ENCODE peak calls at places on chromosomes 5 and 9, in nine cellular contexts. One of them, this sample, is unnamed. For H3K36me3 and H3K27me3, the result is how much of the 10 kb centered on the place peaks cover.

GRCh38 chr9:129176786-129177442 is 1.1 kb downstream of the IER5L start:
- DNase-seq in aorta: peak
- DNase-seq in esophagus squamous epithelium: no peak
- DNase-seq in H7: peak
- DNase-seq in stomach: no peak
- DNase-seq in brain microvascular endothelial cell: peak
- DNase-seq in WERI-Rb-1: peak
- DNase-seq in left ventricle myocardium inferior: peak
- DNase-seq in gastrocnemius medialis: no peak
- DNase-seq in this sample: no peak

GRCh38 chr9:135582966-135583685 is 21.6 kb downstream of the PAEP start:
- DNase-seq in aorta: no peak
- DNase-seq in esophagus squamous epithelium: no peak
- DNase-seq in H7: peak
- DNase-seq in stomach: peak
- DNase-seq in brain microvascular endothelial cell: no peak
- DNase-seq in WERI-Rb-1: no peak
- DNase-seq in left ventricle myocardium inferior: no peak
- DNase-seq in gastrocnemius medialis: no peak
- DNase-seq in this sample: no peak

GRCh38 chr5:124236366-124237231 is 509.8 kb downstream of the ZNF608 start:
- DNase-seq in aorta: no peak
- DNase-seq in esophagus squamous epithelium: no peak
- DNase-seq in H7: no peak
- DNase-seq in stomach: no peak
- DNase-seq in brain microvascular endothelial cell: no peak
- DNase-seq in WERI-Rb-1: no peak
- DNase-seq in left ventricle myocardium inferior: no peak
- DNase-seq in gastrocnemius medialis: no peak
- DNase-seq in this sample: peak

GRCh38 chr9:73911814-73912213 is 585.3 kb upstream of the RORB start:
- DNase-seq in aorta: no peak
- DNase-seq in esophagus squamous epithelium: no peak
- DNase-seq in H7: no peak
- DNase-seq in stomach: no peak
- DNase-seq in brain microvascular endothelial cell: no peak
- DNase-seq in WERI-Rb-1: no peak
- DNase-seq in left ventricle myocardium inferior: no peak
- DNase-seq in gastrocnemius medialis: no peak
- DNase-seq in this sample: no peak

GRCh38 chr9:133794006-133794760 is 56.0 kb upstream of the SARDH start:
- DNase-seq in aorta: no peak
- DNase-seq in esophagus squamous epithelium: no peak
- DNase-seq in H7: peak
- DNase-seq in stomach: no peak
- DNase-seq in brain microvascular endothelial cell: no peak
- DNase-seq in WERI-Rb-1: peak
- DNase-seq in left ventricle myocardium inferior: no peak
- DNase-seq in gastrocnemius medialis: no peak
- DNase-seq in this sample: no peak

GRCh38 chr9:5976668-5977397 is 38.6 kb downstream of the RANBP6 start:
- DNase-seq in aorta: no peak
- DNase-seq in esophagus squamous epithelium: no peak
- DNase-seq in H7: no peak
- DNase-seq in stomach: no peak
- DNase-seq in brain microvascular endothelial cell: no peak
- DNase-seq in WERI-Rb-1: no peak
- DNase-seq in left ventricle myocardium inferior: no peak
- DNase-seq in gastrocnemius medialis: no peak
- DNase-seq in this sample: no peak

GRCh38 chr5:171481791-171482536 is 62.5 kb downstream of the FGF18 start:
- DNase-seq in aorta: peak
- DNase-seq in esophagus squamous epithelium: no peak
- DNase-seq in H7: peak
- DNase-seq in stomach: no peak
- DNase-seq in brain microvascular endothelial cell: no peak
- DNase-seq in WERI-Rb-1: no peak
- DNase-seq in left ventricle myocardium inferior: peak
- DNase-seq in gastrocnemius medialis: no peak
- DNase-seq in this sample: no peak

GRCh38 chr5:143913008-143913752 is 101.2 kb downstream of the HMHB1 start:
- DNase-seq in aorta: no peak
- DNase-seq in esophagus squamous epithelium: no peak
- DNase-seq in H7: no peak
- DNase-seq in stomach: no peak
- DNase-seq in brain microvascular endothelial cell: peak
- DNase-seq in WERI-Rb-1: no peak
- DNase-seq in left ventricle myocardium inferior: no peak
- DNase-seq in gastrocnemius medialis: no peak
- DNase-seq in this sample: peak

GRCh38 chr9:68860423-68860822 is 153.5 kb downstream of the PRKACG start:
- DNase-seq in aorta: no peak
- DNase-seq in esophagus squamous epithelium: no peak
- DNase-seq in H7: no peak
- DNase-seq in stomach: no peak
- DNase-seq in brain microvascular endothelial cell: no peak
- DNase-seq in WERI-Rb-1: no peak
- DNase-seq in left ventricle myocardium inferior: no peak
- DNase-seq in gastrocnemius medialis: no peak
- DNase-seq in this sample: no peak

GRCh38 chr5:52867809-52868208 is 80.1 kb downstream of the ITGA1 start:
- DNase-seq in aorta: no peak
- DNase-seq in esophagus squamous epithelium: no peak
- DNase-seq in H7: no peak
- DNase-seq in stomach: no peak
- DNase-seq in brain microvascular endothelial cell: peak
- DNase-seq in WERI-Rb-1: no peak
- DNase-seq in left ventricle myocardium inferior: no peak
- DNase-seq in gastrocnemius medialis: no peak
- DNase-seq in this sample: peak

GRCh38 chr9:19429590-19429989 is 20.8 kb downstream of the ACER2 start:
- DNase-seq in aorta: no peak
- DNase-seq in esophagus squamous epithelium: no peak
- DNase-seq in H7: no peak
- DNase-seq in stomach: no peak
- DNase-seq in brain microvascular endothelial cell: no peak
- DNase-seq in WERI-Rb-1: no peak
- DNase-seq in left ventricle myocardium inferior: no peak
- DNase-seq in gastrocnemius medialis: no peak
- DNase-seq in this sample: no peak

GRCh38 chr9:91416086-91416712 is 7.4 kb downstream of the NFIL3 start:
- DNase-seq in aorta: no peak
- DNase-seq in esophagus squamous epithelium: no peak
- DNase-seq in H7: no peak
- DNase-seq in stomach: no peak
- DNase-seq in brain microvascular endothelial cell: no peak
- DNase-seq in WERI-Rb-1: peak
- DNase-seq in left ventricle myocardium inferior: no peak
- DNase-seq in gastrocnemius medialis: no peak
- DNase-seq in this sample: peak

GRCh38 chr5:61534481-61535267 is 202.6 kb downstream of the ZSWIM6 start:
- DNase-seq in aorta: no peak
- DNase-seq in esophagus squamous epithelium: no peak
- DNase-seq in H7: no peak
- DNase-seq in stomach: no peak
- DNase-seq in brain microvascular endothelial cell: no peak
- DNase-seq in WERI-Rb-1: no peak
- DNase-seq in left ventricle myocardium inferior: no peak
- DNase-seq in gastrocnemius medialis: no peak
- DNase-seq in this sample: no peak

GRCh38 chr9:36049408-36049807 is 12.7 kb downstream of the RECK start:
- DNase-seq in aorta: no peak
- DNase-seq in esophagus squamous epithelium: no peak
- DNase-seq in H7: peak
- DNase-seq in stomach: no peak
- DNase-seq in brain microvascular endothelial cell: no peak
- DNase-seq in WERI-Rb-1: no peak
- DNase-seq in left ventricle myocardium inferior: no peak
- DNase-seq in gastrocnemius medialis: no peak
- DNase-seq in this sample: no peak

GRCh38 chr5:638501-639252 is 26.5 kb downstream of the CEP72 start:
- DNase-seq in aorta: peak
- DNase-seq in esophagus squamous epithelium: no peak
- DNase-seq in H7: no peak
- DNase-seq in stomach: no peak
- DNase-seq in brain microvascular endothelial cell: no peak
- DNase-seq in WERI-Rb-1: peak
- DNase-seq in left ventricle myocardium inferior: no peak
- DNase-seq in gastrocnemius medialis: no peak
- DNase-seq in this sample: no peak
- H3K36me3 ChIP-seq in aorta: under half
- H3K36me3 ChIP-seq in esophagus squamous epithelium: under half
- H3K36me3 ChIP-seq in H7: under half
- H3K36me3 ChIP-seq in stomach: half or more
- H3K36me3 ChIP-seq in brain microvascular endothelial cell: under half
- H3K36me3 ChIP-seq in WERI-Rb-1: half or more
- H3K36me3 ChIP-seq in left ventricle myocardium inferior: half or more
- H3K36me3 ChIP-seq in gastrocnemius medialis: under half
- H3K36me3 ChIP-seq in this sample: under half

GRCh38 chr5:66851306-66851705 is 255.1 kb downstream of the MAST4 start:
- DNase-seq in aorta: no peak
- DNase-seq in esophagus squamous epithelium: no peak
- DNase-seq in H7: no peak
- DNase-seq in stomach: no peak
- DNase-seq in brain microvascular endothelial cell: no peak
- DNase-seq in WERI-Rb-1: no peak
- DNase-seq in left ventricle myocardium inferior: no peak
- DNase-seq in gastrocnemius medialis: no peak
- DNase-seq in this sample: peak
- H3K27me3 ChIP-seq in aorta: under half
- H3K27me3 ChIP-seq in esophagus squamous epithelium: under half
- H3K27me3 ChIP-seq in H7: under half
- H3K27me3 ChIP-seq in stomach: under half
- H3K27me3 ChIP-seq in brain microvascular endothelial cell: under half
- H3K27me3 ChIP-seq in WERI-Rb-1: under half
- H3K27me3 ChIP-seq in left ventricle myocardium inferior: under half
- H3K27me3 ChIP-seq in gastrocnemius medialis: under half
- H3K27me3 ChIP-seq in this sample: under half

GRCh38 chr9:22009563-22009867 is 410 bp upstream of the CDKN2B start:
- DNase-seq in aorta: no peak
- DNase-seq in esophagus squamous epithelium: no peak
- DNase-seq in H7: no peak
- DNase-seq in stomach: no peak
- DNase-seq in brain microvascular endothelial cell: no peak
- DNase-seq in WERI-Rb-1: no peak
- DNase-seq in left ventricle myocardium inferior: no peak
- DNase-seq in gastrocnemius medialis: no peak
- DNase-seq in this sample: no peak

GRCh38 chr9:22010881-22011625 is 1.9 kb upstream of the CDKN2B start:
- DNase-seq in aorta: peak
- DNase-seq in esophagus squamous epithelium: no peak
- DNase-seq in H7: peak
- DNase-seq in stomach: no peak
- DNase-seq in brain microvascular endothelial cell: no peak
- DNase-seq in WERI-Rb-1: no peak
- DNase-seq in left ventricle myocardium inferior: no peak
- DNase-seq in gastrocnemius medialis: no peak
- DNase-seq in this sample: no peak

GRCh38 chr9:22005700-22006605 is 3.2 kb downstream of the CDKN2B start:
- DNase-seq in aorta: peak
- DNase-seq in esophagus squamous epithelium: no peak
- DNase-seq in H7: peak
- DNase-seq in stomach: no peak
- DNase-seq in brain microvascular endothelial cell: no peak
- DNase-seq in WERI-Rb-1: no peak
- DNase-seq in left ventricle myocardium inferior: no peak
- DNase-seq in gastrocnemius medialis: no peak
- DNase-seq in this sample: no peak

GRCh38 chr9:22005083-22005699 is 3.9 kb downstream of the CDKN2B start:
- DNase-seq in aorta: peak
- DNase-seq in esophagus squamous epithelium: no peak
- DNase-seq in H7: peak
- DNase-seq in stomach: no peak
- DNase-seq in brain microvascular endothelial cell: peak
- DNase-seq in WERI-Rb-1: no peak
- DNase-seq in left ventricle myocardium inferior: no peak
- DNase-seq in gastrocnemius medialis: no peak
- DNase-seq in this sample: no peak

DNA sequence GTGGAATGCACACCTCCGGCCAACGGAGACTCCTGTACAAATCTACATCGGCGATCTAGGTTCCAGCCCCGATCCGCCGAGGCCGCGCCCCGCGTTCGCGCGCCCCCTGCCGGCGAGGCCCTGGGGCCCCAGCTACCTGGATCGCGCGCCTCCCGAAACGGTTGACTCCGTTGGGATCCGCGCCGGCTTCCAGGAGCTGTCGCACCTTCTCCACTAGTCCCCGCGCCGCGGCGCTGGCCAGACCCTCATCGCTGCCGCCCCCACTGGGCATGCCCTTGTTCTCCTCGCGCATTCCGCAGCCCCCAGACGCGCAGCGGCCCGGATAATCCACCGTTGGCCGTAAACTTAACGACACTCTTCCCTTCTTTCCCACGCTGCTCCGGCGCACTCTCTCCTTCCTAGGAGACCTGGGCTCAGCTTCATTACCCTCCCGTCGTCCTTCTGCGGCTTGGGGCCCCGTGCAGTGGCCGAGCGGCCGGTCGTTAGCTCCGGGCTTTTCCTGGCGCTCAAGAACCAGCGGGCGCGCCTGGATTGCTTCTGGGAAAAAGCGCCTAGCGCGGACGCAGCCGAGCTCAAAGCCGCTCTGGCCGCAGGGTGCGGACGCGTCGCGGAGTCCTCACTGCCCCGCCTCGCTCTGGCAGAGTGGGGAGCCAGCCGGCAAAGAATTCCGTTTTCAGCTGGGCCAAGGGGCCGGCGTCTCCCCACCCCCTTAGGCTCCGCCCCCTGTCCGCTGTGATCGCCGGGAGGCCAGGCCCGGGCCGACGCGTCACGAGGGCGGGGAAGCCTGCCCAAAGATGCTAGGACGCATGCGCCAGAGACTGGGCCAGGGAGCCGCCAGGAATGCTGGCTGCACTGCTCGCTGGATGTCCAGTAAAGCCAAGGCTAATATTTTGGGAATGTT is at the start of gene CDKN2B:
- DNase-seq in aorta: peak
- DNase-seq in esophagus squamous epithelium: peak
- DNase-seq in H7: peak
- DNase-seq in stomach: peak
- DNase-seq in brain microvascular endothelial cell: peak
- DNase-seq in WERI-Rb-1: peak
- DNase-seq in left ventricle myocardium inferior: peak
- DNase-seq in gastrocnemius medialis: peak
- DNase-seq in this sample: peak
- H3K4me3 ChIP-seq in aorta: peak
- H3K4me3 ChIP-seq in esophagus squamous epithelium: peak
- H3K4me3 ChIP-seq in H7: peak
- H3K4me3 ChIP-seq in stomach: peak
- H3K4me3 ChIP-seq in brain microvascular endothelial cell: peak
- H3K4me3 ChIP-seq in WERI-Rb-1: peak
- H3K4me3 ChIP-seq in left ventricle myocardium inferior: peak
- H3K4me3 ChIP-seq in gastrocnemius medialis: peak
- H3K4me3 ChIP-seq in this sample: peak

DNA sequence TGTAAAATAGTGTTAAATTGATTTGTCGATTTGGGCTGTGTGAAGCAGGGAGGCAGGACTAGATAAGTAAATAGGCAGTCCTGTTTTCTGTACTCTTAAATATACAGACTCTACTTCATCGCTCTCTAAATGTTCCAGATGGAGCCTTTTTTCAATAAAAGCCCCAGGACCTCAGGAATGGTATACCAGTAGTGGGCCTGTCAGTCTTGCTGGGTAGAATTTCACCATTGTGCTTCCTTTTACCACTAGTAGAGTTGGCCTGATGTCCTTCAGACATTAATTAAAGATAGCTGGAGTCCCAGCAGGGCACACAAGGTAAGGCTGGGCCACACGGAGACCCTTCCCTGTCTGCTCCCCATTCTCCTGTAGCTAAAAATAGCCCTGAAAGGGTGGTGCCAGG is 6.0 kb downstream of the SNX18 start:
- DNase-seq in aorta: no peak
- DNase-seq in esophagus squamous epithelium: no peak
- DNase-seq in H7: no peak
- DNase-seq in stomach: no peak
- DNase-seq in brain microvascular endothelial cell: no peak
- DNase-seq in WERI-Rb-1: no peak
- DNase-seq in left ventricle myocardium inferior: no peak
- DNase-seq in gastrocnemius medialis: no peak
- DNase-seq in this sample: no peak
- H3K36me3 ChIP-seq in aorta: under half
- H3K36me3 ChIP-seq in esophagus squamous epithelium: under half
- H3K36me3 ChIP-seq in H7: under half
- H3K36me3 ChIP-seq in stomach: under half
- H3K36me3 ChIP-seq in brain microvascular endothelial cell: under half
- H3K36me3 ChIP-seq in WERI-Rb-1: under half
- H3K36me3 ChIP-seq in left ventricle myocardium inferior: under half
- H3K36me3 ChIP-seq in gastrocnemius medialis: under half
- H3K36me3 ChIP-seq in this sample: under half